ENCODE peak calls at places on chromosomes 3 and 15, in seven cellular contexts. One of them, this sample, is unnamed.

GRCh38 chr3:12999147-13000140 is 73.8 kb downstream of the IQSEC1 start:
- DNase-seq in adrenal gland: peak
- DNase-seq in coronary artery: peak
- DNase-seq in GM12865: peak
- DNase-seq in right cardiac atrium: peak
- DNase-seq in heart left ventricle: peak
- DNase-seq in A549: no peak
- DNase-seq in this sample: peak

GRCh38 chr3:197406266-197406665 is 107.9 kb upstream of the DLG1 start:
- DNase-seq in heart left ventricle: peak
- DNase-seq in coronary artery: no peak
- DNase-seq in adrenal gland: peak
- DNase-seq in GM12865: no peak
- DNase-seq in right cardiac atrium: peak
- DNase-seq in A549: no peak
- DNase-seq in this sample: no peak

GRCh38 chr15:45638641-45639040 is 3.8 kb downstream of the SQOR start:
- DNase-seq in coronary artery: no peak
- DNase-seq in A549: no peak
- DNase-seq in right cardiac atrium: no peak
- DNase-seq in adrenal gland: no peak
- DNase-seq in GM12865: no peak
- DNase-seq in heart left ventricle: no peak
- DNase-seq in this sample: peak

GRCh38 chr3:106401666-106402319 is 533.0 kb upstream of the CBLB start:
- DNase-seq in adrenal gland: no peak
- DNase-seq in heart left ventricle: no peak
- DNase-seq in right cardiac atrium: no peak
- DNase-seq in GM12865: no peak
- DNase-seq in A549: no peak
- DNase-seq in coronary artery: no peak
- DNase-seq in this sample: no peak

GRCh38 chr15:47741907-47742306 is 24.6 kb downstream of the SEMA6D start:
- DNase-seq in A549: no peak
- DNase-seq in GM12865: no peak
- DNase-seq in adrenal gland: no peak
- DNase-seq in right cardiac atrium: no peak
- DNase-seq in heart left ventricle: no peak
- DNase-seq in coronary artery: no peak
- DNase-seq in this sample: no peak

GRCh38 chr3:7421065-7421464 is 560.1 kb downstream of the GRM7 start:
- DNase-seq in A549: no peak
- DNase-seq in heart left ventricle: no peak
- DNase-seq in right cardiac atrium: no peak
- DNase-seq in GM12865: no peak
- DNase-seq in coronary artery: no peak
- DNase-seq in adrenal gland: no peak
- DNase-seq in this sample: peak

GRCh38 chr3:163056874-163057497 is 1560.4 kb downstream of the OTOL1 start:
- DNase-seq in GM12865: peak
- DNase-seq in heart left ventricle: no peak
- DNase-seq in coronary artery: no peak
- DNase-seq in A549: peak
- DNase-seq in adrenal gland: peak
- DNase-seq in right cardiac atrium: no peak
- DNase-seq in this sample: peak

GRCh38 chr15:84570164-84570692 is 30.6 kb upstream of the ZSCAN2 start:
- DNase-seq in right cardiac atrium: peak
- DNase-seq in GM12865: peak
- DNase-seq in heart left ventricle: peak
- DNase-seq in A549: peak
- DNase-seq in coronary artery: peak
- DNase-seq in adrenal gland: peak
- DNase-seq in this sample: peak

GRCh38 chr3:4899654-4900236 is 79.5 kb upstream of the BHLHE40 start:
- DNase-seq in GM12865: no peak
- DNase-seq in right cardiac atrium: no peak
- DNase-seq in A549: no peak
- DNase-seq in heart left ventricle: no peak
- DNase-seq in coronary artery: no peak
- DNase-seq in adrenal gland: peak
- DNase-seq in this sample: no peak

GRCh38 chr3:111749171-111750170 is 109.6 kb upstream of the PHLDB2 start:
- DNase-seq in coronary artery: no peak
- DNase-seq in heart left ventricle: no peak
- DNase-seq in A549: no peak
- DNase-seq in adrenal gland: no peak
- DNase-seq in GM12865: no peak
- DNase-seq in right cardiac atrium: no peak
- DNase-seq in this sample: no peak

GRCh38 chr15:48975713-48976419 is 12.1 kb upstream of the SHC4 start:
- DNase-seq in right cardiac atrium: peak
- DNase-seq in A549: peak
- DNase-seq in heart left ventricle: peak
- DNase-seq in adrenal gland: peak
- DNase-seq in GM12865: peak
- DNase-seq in coronary artery: peak
- DNase-seq in this sample: peak

GRCh38 chr15:68387288-68388143 is 44.4 kb downstream of the ITGA11 start:
- DNase-seq in coronary artery: peak
- DNase-seq in adrenal gland: peak
- DNase-seq in GM12865: no peak
- DNase-seq in heart left ventricle: no peak
- DNase-seq in right cardiac atrium: no peak
- DNase-seq in A549: no peak
- DNase-seq in this sample: no peak

GRCh38 chr15:75452968-75453702 is 1.6 kb upstream of the SIN3A start:
- DNase-seq in right cardiac atrium: peak
- DNase-seq in adrenal gland: peak
- DNase-seq in heart left ventricle: peak
- DNase-seq in GM12865: peak
- DNase-seq in coronary artery: peak
- DNase-seq in A549: peak
- DNase-seq in this sample: peak

GRCh38 chr3:49607105-49607591 is 52.9 kb downstream of the BSN start:
- DNase-seq in heart left ventricle: no peak
- DNase-seq in GM12865: no peak
- DNase-seq in coronary artery: no peak
- DNase-seq in A549: no peak
- DNase-seq in adrenal gland: peak
- DNase-seq in right cardiac atrium: no peak
- DNase-seq in this sample: no peak

GRCh38 chr3:18438586-18438985 is 13.4 kb upstream of the SATB1 start:
- DNase-seq in coronary artery: no peak
- DNase-seq in right cardiac atrium: no peak
- DNase-seq in heart left ventricle: no peak
- DNase-seq in adrenal gland: no peak
- DNase-seq in GM12865: no peak
- DNase-seq in A549: no peak
- DNase-seq in this sample: no peak

GRCh38 chr3:171935261-171936123 is 92.3 kb downstream of the TMEM212 start:
- DNase-seq in A549: peak
- DNase-seq in adrenal gland: no peak
- DNase-seq in coronary artery: no peak
- DNase-seq in GM12865: no peak
- DNase-seq in right cardiac atrium: no peak
- DNase-seq in heart left ventricle: no peak
- DNase-seq in this sample: peak

GRCh38 chr3:3625461-3626271 is 173.6 kb upstream of the LRRN1 start:
- DNase-seq in adrenal gland: no peak
- DNase-seq in GM12865: no peak
- DNase-seq in A549: no peak
- DNase-seq in coronary artery: no peak
- DNase-seq in right cardiac atrium: no peak
- DNase-seq in heart left ventricle: no peak
- DNase-seq in this sample: no peak

GRCh38 chr3:30766522-30766921 is 127.9 kb downstream of the GADL1 start:
- DNase-seq in adrenal gland: no peak
- DNase-seq in heart left ventricle: no peak
- DNase-seq in GM12865: no peak
- DNase-seq in A549: no peak
- DNase-seq in coronary artery: no peak
- DNase-seq in right cardiac atrium: no peak
- DNase-seq in this sample: no peak

GRCh38 chr15:96119734-96120133 is 210.8 kb upstream of the NR2F2 start:
- DNase-seq in coronary artery: no peak
- DNase-seq in right cardiac atrium: no peak
- DNase-seq in adrenal gland: no peak
- DNase-seq in GM12865: no peak
- DNase-seq in heart left ventricle: no peak
- DNase-seq in A549: no peak
- DNase-seq in this sample: no peak

GRCh38 chr15:55884223-55884622 is 109.2 kb downstream of the NEDD4 start:
- DNase-seq in coronary artery: no peak
- DNase-seq in adrenal gland: no peak
- DNase-seq in right cardiac atrium: no peak
- DNase-seq in GM12865: no peak
- DNase-seq in heart left ventricle: no peak
- DNase-seq in A549: no peak
- DNase-seq in this sample: no peak

GRCh38 chr3:87228316-87228715 is 1.2 kb downstream of the CHMP2B start:
- DNase-seq in right cardiac atrium: no peak
- DNase-seq in coronary artery: no peak
- DNase-seq in A549: no peak
- DNase-seq in GM12865: no peak
- DNase-seq in heart left ventricle: no peak
- DNase-seq in adrenal gland: no peak
- DNase-seq in this sample: no peak

GRCh38 chr15:73344051-73344450 is 24.7 kb downstream of the HCN4 start:
- DNase-seq in GM12865: no peak
- DNase-seq in adrenal gland: no peak
- DNase-seq in right cardiac atrium: peak
- DNase-seq in heart left ventricle: no peak
- DNase-seq in coronary artery: no peak
- DNase-seq in A549: no peak
- DNase-seq in this sample: no peak

GRCh38 chr3:55166577-55167555 is 239.0 kb upstream of the LRTM1 start:
- DNase-seq in GM12865: peak
- DNase-seq in A549: no peak
- DNase-seq in adrenal gland: no peak
- DNase-seq in right cardiac atrium: no peak
- DNase-seq in heart left ventricle: no peak
- DNase-seq in coronary artery: no peak
- DNase-seq in this sample: no peak

GRCh38 chr3:13346481-13347389 is 73.4 kb downstream of the NUP210 start:
- DNase-seq in heart left ventricle: peak
- DNase-seq in GM12865: no peak
- DNase-seq in adrenal gland: peak
- DNase-seq in right cardiac atrium: no peak
- DNase-seq in A549: no peak
- DNase-seq in coronary artery: no peak
- DNase-seq in this sample: no peak

GRCh38 chr15:66948294-66948693 is 117.1 kb upstream of the SMAD3 start:
- DNase-seq in adrenal gland: no peak
- DNase-seq in A549: peak
- DNase-seq in coronary artery: peak
- DNase-seq in heart left ventricle: no peak
- DNase-seq in GM12865: peak
- DNase-seq in right cardiac atrium: no peak
- DNase-seq in this sample: no peak

GRCh38 chr15:66820474-66821258 is 118.6 kb downstream of the SMAD6 start:
- DNase-seq in GM12865: no peak
- DNase-seq in adrenal gland: no peak
- DNase-seq in heart left ventricle: no peak
- DNase-seq in A549: no peak
- DNase-seq in coronary artery: no peak
- DNase-seq in right cardiac atrium: no peak
- DNase-seq in this sample: no peak

GRCh38 chr15:45414215-45414885 is 36.0 kb upstream of the GATM start:
- DNase-seq in coronary artery: no peak
- DNase-seq in right cardiac atrium: no peak
- DNase-seq in adrenal gland: no peak
- DNase-seq in GM12865: no peak
- DNase-seq in A549: no peak
- DNase-seq in heart left ventricle: no peak
- DNase-seq in this sample: no peak

GRCh38 chr15:52013151-52013791 is 5.7 kb upstream of the MAPK6 start:
- DNase-seq in heart left ventricle: no peak
- DNase-seq in right cardiac atrium: no peak
- DNase-seq in A549: peak
- DNase-seq in adrenal gland: no peak
- DNase-seq in coronary artery: no peak
- DNase-seq in GM12865: peak
- DNase-seq in this sample: peak

DNA sequence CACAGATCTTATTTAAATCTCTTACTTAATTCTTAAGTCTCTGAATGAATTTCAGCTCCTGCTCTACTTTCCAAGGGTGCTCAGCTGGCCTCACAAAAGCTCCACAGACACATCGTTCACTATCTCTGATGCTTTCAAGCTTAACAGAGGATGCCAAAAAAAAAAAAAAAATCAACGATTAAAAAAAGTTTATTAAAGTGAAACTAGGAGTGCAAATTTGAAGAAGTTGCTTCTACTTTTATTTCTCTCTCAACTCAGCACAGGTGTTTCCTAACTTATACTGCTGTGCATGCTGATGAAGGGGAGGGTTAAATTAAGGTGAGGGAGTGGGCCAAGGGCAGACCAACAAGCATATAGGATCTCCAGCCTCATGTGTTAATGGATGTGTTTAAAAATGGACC is 157.2 kb downstream of the TIGIT start:
- DNase-seq in right cardiac atrium: no peak
- DNase-seq in adrenal gland: no peak
- DNase-seq in GM12865: peak
- DNase-seq in coronary artery: no peak
- DNase-seq in heart left ventricle: no peak
- DNase-seq in A549: no peak
- DNase-seq in this sample: no peak
- H3K4me3 ChIP-seq in right cardiac atrium: peak
- H3K4me3 ChIP-seq in adrenal gland: no peak
- H3K4me3 ChIP-seq in GM12865: peak
- H3K4me3 ChIP-seq in coronary artery: peak
- H3K4me3 ChIP-seq in heart left ventricle: no peak
- H3K4me3 ChIP-seq in A549: no peak
- H3K4me3 ChIP-seq in this sample: no peak

GRCh38 chr3:99645277-99646106 is 7.1 kb downstream of the COL8A1 start:
- DNase-seq in coronary artery: no peak
- DNase-seq in heart left ventricle: peak
- DNase-seq in GM12865: peak
- DNase-seq in right cardiac atrium: no peak
- DNase-seq in adrenal gland: no peak
- DNase-seq in A549: peak
- DNase-seq in this sample: peak
- H3K4me3 ChIP-seq in coronary artery: peak
- H3K4me3 ChIP-seq in heart left ventricle: no peak
- H3K4me3 ChIP-seq in GM12865: no peak
- H3K4me3 ChIP-seq in right cardiac atrium: no peak
- H3K4me3 ChIP-seq in adrenal gland: no peak
- H3K4me3 ChIP-seq in A549: no peak
- H3K4me3 ChIP-seq in this sample: no peak

GRCh38 chr3:184184546-184185234 is 1.3 kb upstream of the ABCF3 start:
- DNase-seq in GM12865: no peak
- DNase-seq in coronary artery: no peak
- DNase-seq in right cardiac atrium: no peak
- DNase-seq in A549: no peak
- DNase-seq in heart left ventricle: no peak
- DNase-seq in adrenal gland: no peak
- DNase-seq in this sample: no peak
- H3K4me3 ChIP-seq in GM12865: no peak
- H3K4me3 ChIP-seq in coronary artery: no peak
- H3K4me3 ChIP-seq in right cardiac atrium: no peak
- H3K4me3 ChIP-seq in A549: no peak
- H3K4me3 ChIP-seq in heart left ventricle: no peak
- H3K4me3 ChIP-seq in adrenal gland: no peak
- H3K4me3 ChIP-seq in this sample: peak

GRCh38 chr15:98896802-98897732 is 110.5 kb downstream of the PGPEP1L start:
- DNase-seq in adrenal gland: peak
- DNase-seq in heart left ventricle: no peak
- DNase-seq in right cardiac atrium: no peak
- DNase-seq in GM12865: no peak
- DNase-seq in coronary artery: peak
- DNase-seq in A549: peak
- DNase-seq in this sample: peak
- H3K4me3 ChIP-seq in adrenal gland: no peak
- H3K4me3 ChIP-seq in heart left ventricle: no peak
- H3K4me3 ChIP-seq in right cardiac atrium: no peak
- H3K4me3 ChIP-seq in GM12865: no peak
- H3K4me3 ChIP-seq in coronary artery: no peak
- H3K4me3 ChIP-seq in A549: peak
- H3K4me3 ChIP-seq in this sample: no peak